ENCODE peak calls at places on chromosomes 13 and 19, in ten cellular contexts. One of them, this sample, is unnamed.

GRCh38 chr19:11570039-11570462 is 7.4 kb downstream of the ACP5 start:
- DNase-seq in K562: peak; percentile 16
- DNase-seq in uterus: no peak
- DNase-seq in bronchial epithelial cell: no peak
- DNase-seq in cardiac muscle cell: no peak
- DNase-seq in Panc1: no peak
- DNase-seq in lower leg skin: no peak
- DNase-seq in mucosa of descending colon: no peak
- DNase-seq in kidney epithelial cell: no peak
- DNase-seq in stomach: no peak
- DNase-seq in this sample: no peak

GRCh38 chr13:48776396-48776795 is 122.7 kb downstream of the CYSLTR2 start:
- DNase-seq in K562: no peak
- DNase-seq in uterus: no peak
- DNase-seq in bronchial epithelial cell: no peak
- DNase-seq in cardiac muscle cell: no peak
- DNase-seq in Panc1: no peak
- DNase-seq in lower leg skin: no peak
- DNase-seq in mucosa of descending colon: no peak
- DNase-seq in kidney epithelial cell: no peak
- DNase-seq in stomach: no peak
- DNase-seq in this sample: no peak

GRCh38 chr13:49569993-49570689 is 15.2 kb downstream of the RCBTB1 start:
- DNase-seq in K562: no peak
- DNase-seq in uterus: no peak
- DNase-seq in bronchial epithelial cell: peak; percentile 93
- DNase-seq in cardiac muscle cell: no peak
- DNase-seq in Panc1: no peak
- DNase-seq in lower leg skin: no peak
- DNase-seq in mucosa of descending colon: no peak
- DNase-seq in kidney epithelial cell: no peak
- DNase-seq in stomach: no peak
- DNase-seq in this sample: no peak

GRCh38 chr13:31424130-31424729 is 224.5 kb downstream of the B3GLCT start:
- DNase-seq in K562: peak; percentile 67
- DNase-seq in uterus: peak; percentile 77
- DNase-seq in bronchial epithelial cell: peak; percentile 72
- DNase-seq in cardiac muscle cell: peak; percentile 81
- DNase-seq in Panc1: peak; percentile 39
- DNase-seq in lower leg skin: peak; percentile 93
- DNase-seq in mucosa of descending colon: peak; percentile 53
- DNase-seq in kidney epithelial cell: peak; percentile 34
- DNase-seq in stomach: peak; percentile 78
- DNase-seq in this sample: peak; percentile 51

GRCh38 chr13:21399741-21400140 is 59.4 kb downstream of the ZDHHC20 start:
- DNase-seq in K562: no peak
- DNase-seq in uterus: no peak
- DNase-seq in bronchial epithelial cell: no peak
- DNase-seq in cardiac muscle cell: no peak
- DNase-seq in Panc1: no peak
- DNase-seq in lower leg skin: no peak
- DNase-seq in mucosa of descending colon: no peak
- DNase-seq in kidney epithelial cell: peak; percentile 9
- DNase-seq in stomach: no peak
- DNase-seq in this sample: no peak

GRCh38 chr13:80251403-80251802 is 89.5 kb downstream of the SPRY2 start:
- DNase-seq in K562: no peak
- DNase-seq in uterus: no peak
- DNase-seq in bronchial epithelial cell: peak; percentile 21
- DNase-seq in cardiac muscle cell: peak; percentile 21
- DNase-seq in Panc1: no peak
- DNase-seq in lower leg skin: no peak
- DNase-seq in mucosa of descending colon: no peak
- DNase-seq in kidney epithelial cell: no peak
- DNase-seq in stomach: no peak
- DNase-seq in this sample: no peak

GRCh38 chr19:45097776-45098520 is 5.0 kb downstream of the PPP1R37 start:
- DNase-seq in K562: peak; percentile 85
- DNase-seq in uterus: peak; percentile 50
- DNase-seq in bronchial epithelial cell: peak; percentile 83
- DNase-seq in cardiac muscle cell: no peak
- DNase-seq in Panc1: peak; percentile 65
- DNase-seq in lower leg skin: peak; percentile 94
- DNase-seq in mucosa of descending colon: no peak
- DNase-seq in kidney epithelial cell: peak; percentile 92
- DNase-seq in stomach: peak; percentile 51
- DNase-seq in this sample: peak; percentile 73

GRCh38 chr13:98433654-98434053 is 143.3 kb downstream of the STK24 start:
- DNase-seq in K562: no peak
- DNase-seq in uterus: no peak
- DNase-seq in bronchial epithelial cell: no peak
- DNase-seq in cardiac muscle cell: no peak
- DNase-seq in Panc1: no peak
- DNase-seq in lower leg skin: no peak
- DNase-seq in mucosa of descending colon: no peak
- DNase-seq in kidney epithelial cell: no peak
- DNase-seq in stomach: no peak
- DNase-seq in this sample: no peak

GRCh38 chr13:49026851-49027250 is 51.1 kb downstream of the FNDC3A start:
- DNase-seq in K562: no peak
- DNase-seq in uterus: no peak
- DNase-seq in bronchial epithelial cell: no peak
- DNase-seq in cardiac muscle cell: no peak
- DNase-seq in Panc1: no peak
- DNase-seq in lower leg skin: no peak
- DNase-seq in mucosa of descending colon: no peak
- DNase-seq in kidney epithelial cell: no peak
- DNase-seq in stomach: no peak
- DNase-seq in this sample: no peak

GRCh38 chr19:36363845-36364244 is 15.2 kb downstream of the ZFP14 start:
- DNase-seq in K562: no peak
- DNase-seq in uterus: no peak
- DNase-seq in bronchial epithelial cell: no peak
- DNase-seq in cardiac muscle cell: no peak
- DNase-seq in Panc1: no peak
- DNase-seq in lower leg skin: no peak
- DNase-seq in mucosa of descending colon: no peak
- DNase-seq in kidney epithelial cell: no peak
- DNase-seq in stomach: no peak
- DNase-seq in this sample: no peak

GRCh38 chr19:1045247-1045603 is 5.3 kb downstream of the ABCA7 start:
- DNase-seq in K562: peak; percentile 97
- DNase-seq in uterus: no peak
- DNase-seq in bronchial epithelial cell: peak; percentile 13
- DNase-seq in cardiac muscle cell: no peak
- DNase-seq in Panc1: no peak
- DNase-seq in lower leg skin: no peak
- DNase-seq in mucosa of descending colon: peak; percentile 88
- DNase-seq in kidney epithelial cell: no peak
- DNase-seq in stomach: peak; percentile 45
- DNase-seq in this sample: no peak

GRCh38 chr19:15672580-15673175 is at the start of gene CYP4F12:
- DNase-seq in K562: peak; percentile 62
- DNase-seq in uterus: peak; percentile 92
- DNase-seq in bronchial epithelial cell: peak; percentile 17
- DNase-seq in cardiac muscle cell: no peak
- DNase-seq in Panc1: no peak
- DNase-seq in lower leg skin: peak; percentile 95
- DNase-seq in mucosa of descending colon: peak; percentile 95
- DNase-seq in kidney epithelial cell: no peak
- DNase-seq in stomach: peak; percentile 84
- DNase-seq in this sample: no peak

GRCh38 chr13:87426737-87427136 is 244.4 kb upstream of the SLITRK5 start:
- DNase-seq in K562: no peak
- DNase-seq in uterus: no peak
- DNase-seq in bronchial epithelial cell: peak; percentile 23
- DNase-seq in cardiac muscle cell: no peak
- DNase-seq in Panc1: no peak
- DNase-seq in lower leg skin: no peak
- DNase-seq in mucosa of descending colon: no peak
- DNase-seq in kidney epithelial cell: no peak
- DNase-seq in stomach: no peak
- DNase-seq in this sample: no peak

GRCh38 chr13:28037399-28037798 is 48.9 kb upstream of the URAD start:
- DNase-seq in K562: no peak
- DNase-seq in uterus: no peak
- DNase-seq in bronchial epithelial cell: peak; percentile 36
- DNase-seq in cardiac muscle cell: no peak
- DNase-seq in Panc1: no peak
- DNase-seq in lower leg skin: no peak
- DNase-seq in mucosa of descending colon: no peak
- DNase-seq in kidney epithelial cell: no peak
- DNase-seq in stomach: no peak
- DNase-seq in this sample: no peak

DNA sequence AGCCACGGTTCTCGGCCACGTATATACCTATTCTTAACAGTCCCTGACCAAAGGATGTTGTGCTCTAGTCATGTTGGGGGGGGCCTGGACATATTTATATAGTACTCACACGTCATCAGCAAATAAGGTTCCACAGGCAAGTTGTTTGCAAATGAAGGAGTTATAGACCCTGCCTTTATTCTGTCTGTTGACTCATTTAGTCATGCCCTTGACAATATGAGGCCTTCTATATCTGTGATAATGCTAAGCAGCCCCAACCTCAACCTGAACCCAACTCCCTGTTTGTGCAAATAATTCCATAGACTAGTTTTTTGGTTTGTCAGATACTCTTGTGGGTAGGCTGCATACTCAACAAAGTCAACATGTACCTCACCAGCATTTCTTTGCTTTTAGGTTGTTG is 8.9 kb downstream of the ZNF586 start:
- DNase-seq in K562: no peak
- DNase-seq in uterus: no peak
- DNase-seq in bronchial epithelial cell: no peak
- DNase-seq in cardiac muscle cell: no peak
- DNase-seq in Panc1: no peak
- DNase-seq in lower leg skin: no peak
- DNase-seq in mucosa of descending colon: no peak
- DNase-seq in kidney epithelial cell: no peak
- DNase-seq in stomach: no peak
- DNase-seq in this sample: no peak
- H3K4me3 ChIP-seq in K562: no peak overlapping the region
- H3K4me3 ChIP-seq in uterus: no peak overlapping the region
- H3K4me3 ChIP-seq in bronchial epithelial cell: no peak overlapping the region
- H3K4me3 ChIP-seq in cardiac muscle cell: no peak overlapping the region
- H3K4me3 ChIP-seq in Panc1: no peak overlapping the region
- H3K4me3 ChIP-seq in lower leg skin: no peak overlapping the region
- H3K4me3 ChIP-seq in mucosa of descending colon: no peak overlapping the region
- H3K4me3 ChIP-seq in kidney epithelial cell: no peak overlapping the region
- H3K4me3 ChIP-seq in stomach: no peak overlapping the region
- H3K4me3 ChIP-seq in this sample: no peak overlapping the region

DNA sequence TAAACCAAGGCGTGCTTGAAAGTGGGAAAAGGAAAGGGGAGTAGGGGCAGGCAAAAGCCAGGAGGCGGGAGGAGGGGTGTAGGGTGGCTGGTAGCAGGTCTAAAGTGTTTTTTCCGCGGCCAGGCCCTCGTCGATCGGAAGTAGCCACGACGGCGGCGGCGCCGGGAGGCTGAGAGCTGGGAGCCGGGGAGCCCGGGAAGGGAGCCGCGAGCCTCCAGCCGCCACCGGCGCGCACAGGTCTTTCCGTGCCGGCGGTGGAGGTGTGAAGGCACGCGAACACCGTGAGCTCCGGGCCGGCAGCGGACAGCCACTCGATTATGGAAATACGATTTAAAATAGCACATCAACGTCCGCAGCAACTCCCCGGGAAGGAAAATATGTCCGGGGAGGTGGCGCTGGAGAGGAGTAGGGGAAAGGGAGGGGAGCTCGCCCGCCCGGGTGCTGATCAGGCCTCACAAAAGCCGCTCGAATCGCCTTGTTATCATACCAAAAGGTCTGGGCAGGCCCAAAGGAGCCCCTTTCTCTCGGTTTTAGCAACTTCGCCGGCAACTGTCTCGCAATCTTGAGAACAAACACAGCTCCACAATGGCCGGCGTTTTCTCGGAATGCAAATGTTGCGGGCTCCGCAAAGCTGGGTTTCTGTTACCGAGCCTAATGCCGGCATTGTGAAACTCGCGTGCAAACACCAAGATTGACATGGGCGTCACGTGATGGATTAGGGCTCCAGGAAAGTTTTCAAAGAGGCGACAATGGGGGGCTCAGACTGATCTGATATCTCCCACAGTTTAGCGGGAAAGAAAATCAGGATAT is 2.9 kb upstream of the PCDH8 start:
- DNase-seq in K562: no peak
- DNase-seq in uterus: no peak
- DNase-seq in bronchial epithelial cell: no peak
- DNase-seq in cardiac muscle cell: peak; percentile 73
- DNase-seq in Panc1: no peak
- DNase-seq in lower leg skin: no peak
- DNase-seq in mucosa of descending colon: peak; percentile 48
- DNase-seq in kidney epithelial cell: no peak
- DNase-seq in stomach: peak; percentile 32
- DNase-seq in this sample: no peak
- TF ChIP-seq CTCF in K562: no peak
- TF ChIP-seq CTCF in uterus: no peak
- TF ChIP-seq CTCF in bronchial epithelial cell: no peak
- TF ChIP-seq CTCF in cardiac muscle cell: no peak
- TF ChIP-seq CTCF in Panc1: no peak
- TF ChIP-seq CTCF in lower leg skin: no peak
- TF ChIP-seq CTCF in mucosa of descending colon: no peak
- TF ChIP-seq CTCF in kidney epithelial cell: no peak
- TF ChIP-seq CTCF in stomach: no peak
- TF ChIP-seq CTCF in this sample: no peak

DNA sequence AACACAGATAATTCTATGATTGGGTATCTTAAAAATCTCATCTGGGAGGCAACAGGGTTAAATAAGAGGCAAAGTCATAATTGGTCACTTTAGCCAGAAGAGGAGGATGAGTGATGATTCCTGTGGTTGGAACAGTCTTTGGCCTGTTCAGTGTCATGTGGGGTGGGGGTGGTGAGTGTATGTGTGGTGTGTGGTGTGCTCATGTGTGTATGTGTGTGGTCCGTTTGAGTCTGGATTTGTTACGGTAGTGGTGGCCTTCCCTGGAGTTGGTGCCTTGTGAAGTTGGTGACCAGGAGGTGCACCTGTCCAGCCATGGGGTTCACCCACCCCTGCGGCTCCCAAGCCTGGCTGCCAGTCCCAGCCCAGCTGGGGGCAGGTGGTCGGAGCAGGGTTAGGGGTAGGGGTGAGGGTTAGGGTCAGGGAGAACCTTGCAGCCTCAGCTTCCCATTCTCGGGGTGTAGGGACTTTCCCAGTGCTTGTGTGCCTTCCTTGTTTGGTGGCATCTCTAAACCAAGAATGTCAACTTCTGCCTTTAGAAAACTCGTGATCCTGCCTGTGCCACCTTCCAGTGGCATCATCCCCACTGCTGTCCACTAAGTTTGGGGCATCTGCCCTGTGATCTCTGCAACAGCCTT is 97.5 kb downstream of the RAB20 start:
- DNase-seq in K562: no peak
- DNase-seq in uterus: no peak
- DNase-seq in bronchial epithelial cell: no peak
- DNase-seq in cardiac muscle cell: no peak
- DNase-seq in Panc1: no peak
- DNase-seq in lower leg skin: no peak
- DNase-seq in mucosa of descending colon: no peak
- DNase-seq in kidney epithelial cell: no peak
- DNase-seq in stomach: no peak
- DNase-seq in this sample: no peak
- H3K4me3 ChIP-seq in K562: no peak overlapping the region
- H3K4me3 ChIP-seq in uterus: no peak overlapping the region
- H3K4me3 ChIP-seq in bronchial epithelial cell: no peak overlapping the region
- H3K4me3 ChIP-seq in cardiac muscle cell: no peak overlapping the region
- H3K4me3 ChIP-seq in Panc1: no peak overlapping the region
- H3K4me3 ChIP-seq in lower leg skin: no peak overlapping the region
- H3K4me3 ChIP-seq in mucosa of descending colon: no peak overlapping the region
- H3K4me3 ChIP-seq in kidney epithelial cell: no peak overlapping the region
- H3K4me3 ChIP-seq in stomach: no peak overlapping the region
- H3K4me3 ChIP-seq in this sample: no peak overlapping the region

GRCh38 chr13:34076943-34077703 is 259.2 kb downstream of the RFC3 start:
- DNase-seq in K562: no peak
- DNase-seq in uterus: no peak
- DNase-seq in bronchial epithelial cell: peak; percentile 26
- DNase-seq in cardiac muscle cell: peak; percentile 10
- DNase-seq in Panc1: no peak
- DNase-seq in lower leg skin: no peak
- DNase-seq in mucosa of descending colon: no peak
- DNase-seq in kidney epithelial cell: no peak
- DNase-seq in stomach: no peak
- DNase-seq in this sample: peak; percentile 34
- TF ChIP-seq CTCF in K562: no peak
- TF ChIP-seq CTCF in uterus: peak; percentile 31
- TF ChIP-seq CTCF in bronchial epithelial cell: peak; percentile 48
- TF ChIP-seq CTCF in cardiac muscle cell: peak; percentile 62
- TF ChIP-seq CTCF in Panc1: peak; percentile 66
- TF ChIP-seq CTCF in lower leg skin: no peak
- TF ChIP-seq CTCF in mucosa of descending colon: peak; percentile 5
- TF ChIP-seq CTCF in kidney epithelial cell: peak; percentile 55
- TF ChIP-seq CTCF in stomach: no peak
- TF ChIP-seq CTCF in this sample: peak; percentile 54

This sample was measured in AG09309.